ENCODE peak calls at places on chromosomes 1 and 21, in seven cellular contexts. S is pancreas; A is IMR-90; R is BE2C; D is ureter; Z is AG10803; T is stimulated activated CD4-positive, alpha-beta T cell treated with anti-CD3 and anti-CD28 coated beads, Interleukin-4, amount 100 ng/mL, for 1 hour. H is an unnamed sample.
A peak's percentile ranks its signal among the peaks of the same experiment; 100 is the strongest.

GRCh38 chr21:43667191-43667904 is 8.0 kb downstream of the RRP1B start:
- DNase-seq in A (peak; percentile 81), D (no peak), Z (peak; percentile 43), S (no peak), T (no peak), R (no peak), H (no peak)

GRCh38 chr1:247447162-247447909 is 10.6 kb downstream of the OR2B11 start:
- DNase-seq in T (no peak), D (no peak), Z (no peak), R (no peak), S (no peak), A (no peak), H (peak; percentile 7)

GRCh38 chr1:40898434-40898900 is 36.3 kb upstream of the CITED4 start:
- DNase-seq in T (no peak), S (no peak), R (no peak), A (peak; percentile 49), Z (peak; percentile 17), D (no peak), H (no peak)

GRCh38 chr1:207978441-207978840 is 67.5 kb upstream of the CD34 start:
- DNase-seq in A (no peak), Z (no peak), D (no peak), S (no peak), T (no peak), R (no peak), H (no peak)

GRCh38 chr21:26061437-26061836 is 109.1 kb downstream of the APP start:
- DNase-seq in Z (peak; percentile 83), T (no peak), S (no peak), D (no peak), A (peak; percentile 71), R (no peak), H (no peak)

GRCh38 chr1:32014199-32014936 is 700 bp downstream of the KHDRBS1 start:
- DNase-seq in T (peak; percentile 30), D (peak; percentile 60), Z (peak; percentile 50), R (peak; percentile 28), S (peak; percentile 83), A (peak; percentile 36), H (peak; percentile 63)

GRCh38 chr1:191256917-191257316 is 779.3 kb upstream of the BRINP3 start:
- DNase-seq in A (no peak), D (no peak), T (no peak), Z (no peak), S (no peak), R (no peak), H (no peak)

GRCh38 chr1:201887116-201887866 is 1.4 kb upstream of the SHISA4 start:
- DNase-seq in D (no peak), Z (no peak), S (no peak), A (no peak), R (no peak), T (no peak), H (no peak)

GRCh38 chr1:43300661-43301094 is at the start of gene TIE1:
- DNase-seq in A (no peak), D (no peak), Z (no peak), T (no peak), R (no peak), S (peak; percentile 26), H (no peak)

GRCh38 chr1:21273743-21274142 is 16.5 kb downstream of the ECE1 start:
- DNase-seq in S (peak; percentile 40), A (no peak), D (no peak), R (no peak), T (no peak), Z (no peak), H (peak; percentile 38)

GRCh38 chr21:44051462-44051941 is 39.4 kb downstream of the TRAPPC10 start:
- DNase-seq in T (no peak), S (peak; percentile 54), D (no peak), Z (peak; percentile 47), R (no peak), A (peak; percentile 55), H (peak; percentile 39)

GRCh38 chr1:184299076-184299790 is 87.6 kb upstream of the C1orf21 start:
- DNase-seq in Z (peak; percentile 95), A (peak; percentile 95), S (no peak), T (no peak), D (no peak), R (peak; percentile 88), H (peak; percentile 52)

GRCh38 chr1:14685078-14685477 is 86.6 kb downstream of the KAZN start:
- DNase-seq in R (no peak), T (no peak), A (no peak), D (no peak), S (no peak), Z (no peak), H (no peak)

GRCh38 chr1:185846672-185847440 is 112.7 kb downstream of the HMCN1 start:
- DNase-seq in A (peak; percentile 63), S (no peak), T (no peak), R (no peak), D (no peak), Z (peak; percentile 88), H (no peak)